ENCODE peak calls at places on chromosomes 13 and 19, in five cellular contexts. D is uterus, Q is H9, L is choroid plexus epithelial cell, C is brain microvascular endothelial cell. F is an unnamed sample.

GRCh38 chr19:15091918-15092753 is 10.1 kb downstream of the OR1I1 start:
- DNase-seq in D (peak), Q (peak), L (peak), C (peak), F (peak)

GRCh38 chr19:20840371-20840770 is 64.3 kb downstream of the ZNF66 start:
- DNase-seq in D (no peak), Q (no peak), L (no peak), C (no peak), F (no peak)

GRCh38 chr19:2334426-2334825 is 5.9 kb downstream of the SPPL2B start:
- DNase-seq in D (no peak), Q (no peak), L (no peak), C (no peak), F (no peak)

GRCh38 chr13:101520672-101521071 is 68.2 kb downstream of the ITGBL1 start:
- DNase-seq in D (no peak), Q (no peak), L (peak), C (peak), F (peak)

GRCh38 chr19:15210323-15210774 is 9.6 kb upstream of the NOTCH3 start:
- DNase-seq in D (peak), Q (no peak), L (no peak), C (peak), F (peak)

GRCh38 chr19:58182989-58183821 is at the start of gene ZNF274:
- DNase-seq in D (peak), Q (peak), L (peak), C (peak), F (peak)

GRCh38 chr19:36604656-36605100 is 435 bp upstream of the ZNF382 start:
- DNase-seq in D (peak), Q (peak), L (peak), C (peak), F (peak)

GRCh38 chr19:48513289-48514122 is 1.9 kb upstream of the LMTK3 start:
- DNase-seq in D (no peak), Q (peak), L (peak), C (peak), F (peak)

GRCh38 chr13:80177327-80177726 is 163.6 kb downstream of the SPRY2 start:
- DNase-seq in D (no peak), Q (peak), L (no peak), C (no peak), F (no peak)

DNA sequence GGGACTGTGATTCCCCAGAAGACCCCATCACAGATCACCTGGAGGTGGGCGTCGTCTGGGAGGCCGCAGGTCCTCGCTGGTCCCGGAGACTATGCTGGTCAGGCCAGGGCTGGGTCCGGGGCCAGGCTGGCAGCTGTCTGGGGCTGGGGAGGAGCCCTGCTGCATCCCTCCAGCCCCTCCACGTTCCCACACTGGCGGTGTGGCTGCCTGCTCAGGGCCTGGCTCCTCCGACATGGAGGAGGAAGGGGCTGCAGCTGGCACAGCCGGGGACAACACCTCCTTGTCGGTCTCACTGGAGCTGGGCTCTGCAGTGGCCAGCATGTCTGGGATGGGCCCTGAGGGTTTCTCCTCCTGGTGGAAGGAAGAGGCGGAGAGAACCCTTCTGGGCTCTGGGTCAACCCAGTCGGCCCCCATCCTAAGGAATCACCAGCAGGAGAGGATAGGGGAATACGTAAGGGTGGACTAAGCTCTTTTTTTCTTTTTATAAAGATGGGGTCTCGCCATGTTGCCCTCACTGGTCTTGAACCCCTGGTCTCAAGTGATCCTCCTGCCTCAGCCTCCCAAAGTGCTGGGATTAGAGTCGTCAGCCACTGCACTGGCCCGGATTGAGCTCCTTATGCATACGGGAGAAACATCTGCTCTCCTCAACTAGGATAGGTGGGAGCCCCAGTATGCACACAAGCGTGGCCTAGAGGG is 828 bp downstream of the ZNF414 start:
- DNase-seq in D (no peak), Q (peak), L (no peak), C (no peak), F (no peak)
- TF ChIP-seq CTCF in D (no peak), Q (no peak), L (no peak), C (no peak), F (no peak)

DNA sequence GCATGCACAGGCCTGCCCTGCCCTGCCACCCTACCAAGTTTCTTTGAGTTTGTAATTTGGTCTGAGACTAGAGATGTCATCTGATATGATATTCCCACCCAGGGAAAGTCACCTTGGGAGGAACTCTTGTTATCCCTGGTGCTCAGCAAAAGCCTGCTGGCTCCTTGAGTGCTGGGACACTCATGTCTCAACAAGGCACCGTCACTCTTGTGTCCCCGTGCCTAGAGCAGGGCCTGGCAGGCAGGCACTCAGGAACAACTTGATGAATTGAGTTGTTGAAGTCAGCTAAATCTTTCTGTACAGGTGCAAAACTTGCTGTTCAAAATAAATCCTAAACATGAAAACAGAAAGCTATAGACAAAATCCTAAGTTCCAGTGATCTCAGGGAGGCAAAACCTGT is 345.4 kb downstream of the KCNRG start:
- DNase-seq in D (no peak), Q (no peak), L (no peak), C (no peak), F (no peak)
- TF ChIP-seq CTCF in D (no peak), Q (no peak), L (no peak), C (no peak), F (no peak)

GRCh38 chr13:60379837-60380236 is 17.2 kb upstream of the TDRD3 start:
- DNase-seq in D (no peak), Q (no peak), L (no peak), C (no peak), F (no peak)
- TF ChIP-seq CTCF in D (no peak), Q (peak), L (no peak), C (peak), F (peak)

GRCh38 chr19:34555447-34555846 is 73.9 kb downstream of the WTIP start:
- DNase-seq in D (no peak), Q (peak), L (peak), C (peak), F (peak)
- TF ChIP-seq CTCF in D (no peak), Q (peak), L (peak), C (peak), F (no peak)